ENCODE peak calls at places on chromosomes 11 and 22, in eight cellular contexts. Y, R, N, I, V, T, H and M are unnamed samples.

GRCh38 chr22:40204331-40205116 is 26.8 kb downstream of the TNRC6B start:
- DNase-seq in H (no peak), T (no peak), I (no peak), V (no peak), Y (no peak), N (no peak), R (no peak), M (no peak)

GRCh38 chr11:113272927-113273615 is 41.3 kb upstream of the TTC12 start:
- DNase-seq in R (no peak), H (no peak), Y (no peak), I (no peak), V (no peak), T (no peak), N (no peak), M (no peak)

GRCh38 chr11:67332081-67332691 is 21.2 kb downstream of the POLD4 start:
- DNase-seq in H (no peak), V (no peak), Y (no peak), I (no peak), T (no peak), R (no peak), N (no peak), M (no peak)

GRCh38 chr11:77734890-77735289 is 85.6 kb downstream of the RSF1 start:
- DNase-seq in V (no peak), H (no peak), Y (no peak), N (no peak), T (no peak), R (no peak), I (no peak), M (no peak)

GRCh38 chr11:44474702-44475101 is 90.8 kb upstream of the CD82 start:
- DNase-seq in N (no peak), H (no peak), T (no peak), V (no peak), R (no peak), I (no peak), Y (no peak), M (no peak)

GRCh38 chr11:118916842-118917388 is 8.8 kb downstream of the BCL9L start:
- DNase-seq in V (no peak), T (no peak), H (no peak), N (no peak), I (no peak), R (no peak), Y (no peak), M (no peak)

GRCh38 chr22:34604312-34604711 is 461.6 kb upstream of the ISX start:
- DNase-seq in V (no peak), Y (no peak), I (no peak), N (no peak), R (no peak), T (no peak), H (no peak), M (no peak)

GRCh38 chr11:2449548-2450320 is 4.9 kb downstream of the KCNQ1 start:
- DNase-seq in R (no peak), I (no peak), H (no peak), N (peak; percentile 2), Y (no peak), V (no peak), T (no peak), M (no peak)

GRCh38 chr11:57460017-57460755 is at the start of gene RTN4RL2:
- DNase-seq in R (no peak), T (no peak), Y (peak; percentile 81), I (no peak), V (peak; percentile 49), H (peak; percentile 52), N (no peak), M (no peak)

GRCh38 chr22:17194213-17194612 is 25.0 kb downstream of the ADA2 start:
- DNase-seq in T (no peak), H (no peak), Y (no peak), V (no peak), N (no peak), R (no peak), I (no peak), M (no peak)

GRCh38 chr11:96045622-96046456 is 121.9 kb upstream of the MTMR2 start:
- DNase-seq in I (peak; percentile 62), H (no peak), V (no peak), N (no peak), Y (no peak), T (no peak), R (no peak), M (no peak)

GRCh38 chr22:19174106-19175025 is 4.2 kb downstream of the SLC25A1 start:
- DNase-seq in Y (no peak), R (no peak), V (no peak), N (no peak), T (no peak), H (no peak), I (no peak), M (no peak)

GRCh38 chr11:47943721-47944554 is 36.4 kb upstream of the PTPRJ start:
- DNase-seq in N (no peak), H (no peak), V (no peak), Y (no peak), R (no peak), I (no peak), T (no peak), M (no peak)

GRCh38 chr11:16511109-16511806 is 154.9 kb upstream of the SOX6 start:
- DNase-seq in T (no peak), Y (no peak), H (no peak), I (no peak), R (no peak), V (no peak), N (no peak), M (no peak)

GRCh38 chr11:43834291-43834690 is 46.3 kb upstream of the ALKBH3 start:
- DNase-seq in V (no peak), R (no peak), H (no peak), N (no peak), T (no peak), I (no peak), Y (no peak), M (no peak)

GRCh38 chr22:27996529-27996925 is 77.5 kb upstream of the PITPNB start:
- DNase-seq in I (no peak), H (no peak), R (no peak), T (no peak), Y (no peak), V (no peak), N (no peak), M (no peak)

GRCh38 chr22:24367841-24368240 is 59.6 kb upstream of the ADORA2A start:
- DNase-seq in N (no peak), H (no peak), Y (no peak), T (no peak), I (no peak), R (no peak), V (no peak), M (no peak)

GRCh38 chr11:17331669-17332068 is 19.9 kb upstream of the NCR3LG1 start:
- DNase-seq in V (no peak), Y (no peak), H (no peak), I (no peak), N (no peak), T (no peak), R (no peak), M (no peak)

GRCh38 chr22:39664485-39665200 is 94.1 kb downstream of the CACNA1I start:
- DNase-seq in I (no peak), R (no peak), T (no peak), H (no peak), Y (no peak), N (no peak), V (peak; percentile 51), M (no peak)

GRCh38 chr11:124644426-124645280 is 22.0 kb downstream of the TBRG1 start:
- DNase-seq in H (peak; percentile 50), R (no peak), I (peak; percentile 66), T (no peak), Y (peak; percentile 71), V (no peak), N (no peak), M (peak; percentile 17)

GRCh38 chr11:122671270-122671906 is 15.9 kb downstream of the UBASH3B start:
- DNase-seq in N (no peak), I (no peak), V (no peak), R (no peak), Y (no peak), T (no peak), H (no peak), M (no peak)

GRCh38 chr11:92477686-92478085 is 253.1 kb downstream of the FAT3 start:
- DNase-seq in T (no peak), H (no peak), N (no peak), R (no peak), I (no peak), Y (no peak), V (no peak), M (no peak)